ENCODE peak calls at places on chromosomes 3 and 15, in four cellular contexts. E, S, M and X are unnamed samples.

GRCh38 chr15:74695597-74696397 is at the start of gene EDC3:
- DNase-seq in E (peak), S (peak), M (peak), X (peak)

GRCh38 chr15:89578146-89578545 is 2.9 kb downstream of the TICRR start:
- DNase-seq in M (no peak), E (no peak), S (no peak), X (no peak)

GRCh38 chr15:65189102-65189740 is 4.1 kb upstream of the CLPX start:
- DNase-seq in E (peak), S (peak), M (peak), X (peak)

GRCh38 chr15:88792342-88793282 is 10.6 kb upstream of the ACAN start:
- DNase-seq in E (no peak), M (no peak), S (no peak), X (no peak)

GRCh38 chr15:34621675-34622074 is 38.2 kb upstream of the GOLGA8B start:
- DNase-seq in E (peak), M (peak), S (no peak), X (no peak)

GRCh38 chr3:46228259-46229222 is 13.7 kb upstream of the CCR3 start:
- DNase-seq in M (peak), S (no peak), E (peak), X (peak)

GRCh38 chr3:149942409-149942808 is 28.3 kb downstream of the PFN2 start:
- DNase-seq in M (no peak), S (no peak), E (no peak), X (no peak)

GRCh38 chr15:81071130-81071529 is 62.9 kb upstream of the CFAP161 start:
- DNase-seq in S (no peak), M (peak), E (no peak), X (no peak)

GRCh38 chr15:38414351-38414750 is 39.6 kb upstream of the FAM98B start:
- DNase-seq in E (peak), S (peak), M (peak), X (peak)

GRCh38 chr3:134211797-134212196 is 38.9 kb downstream of the RYK start:
- DNase-seq in M (peak), S (no peak), E (peak), X (peak)

GRCh38 chr3:52188586-52189404 is 9.2 kb upstream of the ALAS1 start:
- DNase-seq in M (no peak), S (no peak), E (peak), X (no peak)

GRCh38 chr3:165201964-165202363 is 5.8 kb upstream of the SLITRK3 start:
- DNase-seq in S (no peak), M (no peak), E (no peak), X (no peak)

GRCh38 chr15:94709319-94709718 is 478.0 kb downstream of the MCTP2 start:
- DNase-seq in S (no peak), M (no peak), E (no peak), X (no peak)

DNA sequence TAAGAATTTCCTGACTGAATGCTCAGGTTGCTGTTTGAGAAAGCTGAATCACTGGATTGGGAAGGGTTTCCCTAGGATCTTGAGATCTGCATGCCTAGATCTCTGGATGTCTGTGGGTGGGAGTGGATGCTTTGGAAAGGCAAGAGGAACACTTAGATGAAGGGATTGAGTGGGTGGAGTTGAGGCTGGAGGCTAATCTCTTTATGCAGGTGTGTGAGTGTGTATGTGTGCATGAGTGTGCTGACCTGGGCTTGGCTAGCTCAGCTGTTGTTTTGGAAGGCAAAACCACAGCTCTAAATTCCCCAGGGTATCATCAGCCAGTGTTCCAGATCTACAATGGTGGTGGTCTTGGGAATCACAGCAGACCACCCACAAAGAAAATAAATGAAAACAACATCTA is 60.5 kb downstream of the CLDN1 start:
- DNase-seq in S (no peak), E (peak), M (peak), X (no peak)
- H3K18ac ChIP-seq in S (peak), E (no peak), M (no peak), X (no peak)

DNA sequence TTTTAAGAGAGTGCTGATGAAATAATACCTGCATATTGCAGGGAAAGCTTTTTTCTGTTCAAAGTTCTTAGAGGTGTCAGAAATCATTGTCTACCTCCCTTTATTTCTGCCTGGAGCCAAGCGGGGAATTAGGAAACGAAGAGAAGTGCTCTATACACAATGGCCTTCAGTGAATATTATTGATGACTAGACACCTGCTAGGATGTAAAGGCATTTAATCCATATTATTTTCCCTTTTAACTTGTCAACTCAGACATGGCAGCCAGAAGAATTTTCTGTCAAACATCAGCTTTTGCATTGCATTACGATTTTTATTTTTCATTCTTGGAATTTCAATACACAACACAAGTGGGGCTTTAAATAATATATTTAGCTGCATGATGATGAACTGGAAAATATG is 24.7 kb downstream of the CADM2 start:
- DNase-seq in S (no peak), M (no peak), E (no peak), X (no peak)
- H3K4me2 ChIP-seq in S (no peak), M (no peak), E (no peak), X (no peak)

DNA sequence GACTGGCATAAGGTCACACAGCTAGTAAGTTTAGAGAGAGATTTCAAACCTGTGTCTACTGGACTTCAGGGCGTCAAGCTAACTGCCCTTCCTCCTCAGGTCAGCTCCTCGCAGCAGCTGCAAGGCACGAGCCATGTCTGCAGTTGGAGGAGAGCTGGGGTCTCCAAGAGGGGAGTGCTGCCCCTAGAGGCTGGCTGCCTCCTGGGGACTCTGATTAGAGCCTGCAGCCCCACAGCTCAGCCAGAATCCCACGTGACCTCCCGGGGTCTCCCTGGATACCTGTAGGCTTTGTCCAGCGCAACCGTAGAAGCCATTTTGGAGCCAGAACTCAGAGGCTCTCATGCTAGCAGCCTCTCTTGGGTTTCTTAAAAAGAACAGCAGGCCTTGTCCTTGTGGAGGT is 15.0 kb downstream of the SLC6A1 start:
- DNase-seq in E (no peak), S (no peak), M (no peak), X (no peak)
- H4K8ac ChIP-seq in E (no peak), S (no peak), M (no peak), X (no peak)

GRCh38 chr3:66038726-66039589 is at the start of gene MAGI1:
- DNase-seq in S (peak), M (peak), E (peak), X (peak)
- H3K18ac ChIP-seq in S (peak), M (peak), E (peak), X (peak)

GRCh38 chr3:195163719-195164572 is 107.0 kb downstream of the XXYLT1 start:
- DNase-seq in M (no peak), E (no peak), S (no peak), X (no peak)
- H3K4me2 ChIP-seq in M (no peak), E (no peak), S (no peak), X (no peak)

GRCh38 chr3:131178710-131179375 is 152.2 kb downstream of the NEK11 start:
- DNase-seq in M (no peak), S (no peak), E (no peak), X (no peak)
- H4K8ac ChIP-seq in M (no peak), S (no peak), E (no peak), X (no peak)

GRCh38 chr15:39807791-39808190 is 25.1 kb upstream of the FSIP1 start:
- DNase-seq in E (no peak), S (no peak), M (no peak), X (no peak)
- H3K18ac ChIP-seq in E (no peak), S (no peak), M (no peak), X (no peak)

GRCh38 chr3:197168063-197168462 is 130.3 kb downstream of the DLG1 start:
- DNase-seq in M (no peak), E (no peak), S (no peak), X (no peak)
- H3K4me2 ChIP-seq in M (no peak), E (no peak), S (no peak), X (no peak)